ENCODE peak calls at places on chromosome 16, in six cellular contexts. O is cardiac fibroblast, G is cardiac muscle cell, X is substantia nigra, U is tibial nerve, M is tibial artery. L is an unnamed sample.

GRCh38 chr16:9091867-9092281 is 430 bp downstream of the HAPSTR1 start:
- DNase-seq in O (no peak), G (peak; percentile 47), X (peak; percentile 67), U (peak; percentile 18), M (peak; percentile 41), L (peak; percentile 44)

GRCh38 chr16:64307431-64307830 is 814.4 kb downstream of the CDH11 start:
- DNase-seq in O (no peak), G (no peak), X (no peak), U (no peak), M (no peak), L (no peak)

GRCh38 chr16:81204794-81205680 is 33.5 kb upstream of the BCO1 start:
- DNase-seq in O (peak; percentile 71), G (peak; percentile 78), X (peak; percentile 57), U (no peak), M (no peak), L (peak; percentile 76)

GRCh38 chr16:75116081-75116910 is at the start of gene LDHD:
- DNase-seq in O (peak; percentile 66), G (peak; percentile 57), X (peak; percentile 87), U (peak; percentile 73), M (peak; percentile 90), L (peak; percentile 92)

GRCh38 chr16:89289428-89290395 is 72.2 kb downstream of the ZNF778 start:
- DNase-seq in O (peak; percentile 73), G (peak; percentile 73), X (peak; percentile 45), U (peak; percentile 39), M (peak; percentile 52), L (peak; percentile 97)

GRCh38 chr16:67662653-67663010 is 1.9 kb downstream of the PARD6A start:
- DNase-seq in O (no peak), G (no peak), X (no peak), U (no peak), M (no peak), L (no peak)

GRCh38 chr16:82042841-82043240 is 7.8 kb downstream of the HSD17B2 start:
- DNase-seq in O (no peak), G (no peak), X (no peak), U (no peak), M (no peak), L (no peak)

GRCh38 chr16:73231969-73232554 is 184.1 kb upstream of the ZFHX3 start:
- DNase-seq in O (peak; percentile 27), G (peak; percentile 14), X (peak; percentile 37), U (no peak), M (no peak), L (no peak)

GRCh38 chr16:2514333-2515179 is 804 bp downstream of the ATP6V0C start:
- DNase-seq in O (no peak), G (no peak), X (peak; percentile 93), U (no peak), M (no peak), L (no peak)

L was measured in AG20443.